ENCODE peak calls at places on chromosome 15, in four cellular contexts. One of them, this sample, is unnamed.
A peak's percentile ranks its signal among the peaks of the same experiment; 100 is the strongest.

GRCh38 chr15:36161781-36162212 is 417.6 kb upstream of the CDIN1 start:
- DNase-seq in Calu3: no peak
- DNase-seq in BE2C: no peak
- DNase-seq in SHP77 treated with DMSO at 0.1 percent for 48 hours: no peak
- DNase-seq in this sample: no peak

GRCh38 chr15:74587924-74588323 is 27.7 kb upstream of the CLK3 start:
- DNase-seq in SHP77 treated with DMSO at 0.1 percent for 48 hours: no peak
- DNase-seq in Calu3: no peak
- DNase-seq in BE2C: no peak
- DNase-seq in this sample: no peak

GRCh38 chr15:73941044-73941443 is 14.8 kb downstream of the LOXL1 start:
- DNase-seq in BE2C: no peak
- DNase-seq in Calu3: no peak
- DNase-seq in SHP77 treated with DMSO at 0.1 percent for 48 hours: no peak
- DNase-seq in this sample: peak; percentile 56

GRCh38 chr15:78396186-78396814 is 41.7 kb upstream of the IREB2 start:
- DNase-seq in BE2C: no peak
- DNase-seq in Calu3: no peak
- DNase-seq in SHP77 treated with DMSO at 0.1 percent for 48 hours: no peak
- DNase-seq in this sample: no peak

GRCh38 chr15:98904466-98905048 is 103.0 kb downstream of the PGPEP1L start:
- DNase-seq in SHP77 treated with DMSO at 0.1 percent for 48 hours: peak; percentile 40
- DNase-seq in Calu3: peak; percentile 55
- DNase-seq in BE2C: peak; percentile 73
- DNase-seq in this sample: peak; percentile 35

GRCh38 chr15:55789066-55789660 is 46.2 kb upstream of the PRTG start:
- DNase-seq in Calu3: peak; percentile 44
- DNase-seq in BE2C: peak; percentile 45
- DNase-seq in SHP77 treated with DMSO at 0.1 percent for 48 hours: no peak
- DNase-seq in this sample: peak; percentile 41

GRCh38 chr15:68598171-68599152 is 19.7 kb downstream of the CORO2B start:
- DNase-seq in Calu3: no peak
- DNase-seq in SHP77 treated with DMSO at 0.1 percent for 48 hours: no peak
- DNase-seq in BE2C: no peak
- DNase-seq in this sample: no peak

GRCh38 chr15:27669641-27670040 is 429.5 kb downstream of the OCA2 start:
- DNase-seq in SHP77 treated with DMSO at 0.1 percent for 48 hours: no peak
- DNase-seq in BE2C: no peak
- DNase-seq in Calu3: no peak
- DNase-seq in this sample: no peak

GRCh38 chr15:83323296-83323711 is 38.8 kb upstream of the BNC1 start:
- DNase-seq in BE2C: no peak
- DNase-seq in Calu3: peak; percentile 68
- DNase-seq in SHP77 treated with DMSO at 0.1 percent for 48 hours: no peak
- DNase-seq in this sample: peak; percentile 37

GRCh38 chr15:66803182-66803729 is 101.2 kb downstream of the SMAD6 start:
- DNase-seq in SHP77 treated with DMSO at 0.1 percent for 48 hours: no peak
- DNase-seq in BE2C: peak; percentile 86
- DNase-seq in Calu3: peak; percentile 96
- DNase-seq in this sample: peak; percentile 95

GRCh38 chr15:56356616-56357015 is 8.6 kb upstream of the TEX9 start:
- DNase-seq in SHP77 treated with DMSO at 0.1 percent for 48 hours: no peak
- DNase-seq in BE2C: no peak
- DNase-seq in Calu3: peak; percentile 18
- DNase-seq in this sample: peak; percentile 45

GRCh38 chr15:63860161-63860954 is 26.6 kb upstream of the HERC1 start:
- DNase-seq in BE2C: no peak
- DNase-seq in Calu3: no peak
- DNase-seq in SHP77 treated with DMSO at 0.1 percent for 48 hours: no peak
- DNase-seq in this sample: no peak

GRCh38 chr15:71011503-71012155 is 103.6 kb upstream of the THSD4 start:
- DNase-seq in BE2C: no peak
- DNase-seq in SHP77 treated with DMSO at 0.1 percent for 48 hours: no peak
- DNase-seq in Calu3: peak; percentile 28
- DNase-seq in this sample: peak; percentile 66

GRCh38 chr15:98395974-98396627 is 252.2 kb upstream of the IGF1R start:
- DNase-seq in Calu3: no peak
- DNase-seq in SHP77 treated with DMSO at 0.1 percent for 48 hours: no peak
- DNase-seq in BE2C: no peak
- DNase-seq in this sample: no peak

GRCh38 chr15:80041497-80042253 is 17.8 kb upstream of the ZFAND6 start:
- DNase-seq in SHP77 treated with DMSO at 0.1 percent for 48 hours: no peak
- DNase-seq in BE2C: no peak
- DNase-seq in Calu3: no peak
- DNase-seq in this sample: no peak

GRCh38 chr15:74322558-74323180 is 44.8 kb downstream of the CYP11A1 start:
- DNase-seq in Calu3: peak; percentile 82
- DNase-seq in SHP77 treated with DMSO at 0.1 percent for 48 hours: peak; percentile 24
- DNase-seq in BE2C: peak; percentile 82
- DNase-seq in this sample: peak; percentile 83

GRCh38 chr15:48936666-48937065 is 27.1 kb downstream of the SHC4 start:
- DNase-seq in Calu3: no peak
- DNase-seq in BE2C: no peak
- DNase-seq in SHP77 treated with DMSO at 0.1 percent for 48 hours: no peak
- DNase-seq in this sample: no peak

GRCh38 chr15:77035999-77036471 is 34.9 kb downstream of the TSPAN3 start:
- DNase-seq in BE2C: no peak
- DNase-seq in Calu3: no peak
- DNase-seq in SHP77 treated with DMSO at 0.1 percent for 48 hours: no peak
- DNase-seq in this sample: no peak

GRCh38 chr15:71691700-71692417 is 118.5 kb upstream of the NR2E3 start:
- DNase-seq in BE2C: no peak
- DNase-seq in Calu3: no peak
- DNase-seq in SHP77 treated with DMSO at 0.1 percent for 48 hours: no peak
- DNase-seq in this sample: peak; percentile 78

GRCh38 chr15:65930134-65930533 is 60.8 kb downstream of the RAB11A start:
- DNase-seq in BE2C: no peak
- DNase-seq in Calu3: no peak
- DNase-seq in SHP77 treated with DMSO at 0.1 percent for 48 hours: no peak
- DNase-seq in this sample: no peak

GRCh38 chr15:64152507-64153387 is 1.2 kb downstream of the SNX22 start:
- DNase-seq in BE2C: peak; percentile 33
- DNase-seq in SHP77 treated with DMSO at 0.1 percent for 48 hours: no peak
- DNase-seq in Calu3: no peak
- DNase-seq in this sample: no peak

GRCh38 chr15:35206060-35206675 is 121.1 kb upstream of the NANOGP8 start:
- DNase-seq in BE2C: no peak
- DNase-seq in SHP77 treated with DMSO at 0.1 percent for 48 hours: no peak
- DNase-seq in Calu3: no peak
- DNase-seq in this sample: peak; percentile 6

GRCh38 chr15:86054338-86054737 is 25.3 kb upstream of the AGBL1 start:
- DNase-seq in BE2C: no peak
- DNase-seq in SHP77 treated with DMSO at 0.1 percent for 48 hours: no peak
- DNase-seq in Calu3: no peak
- DNase-seq in this sample: no peak

GRCh38 chr15:78103406-78104118 is 11.2 kb downstream of the SH2D7 start:
- DNase-seq in SHP77 treated with DMSO at 0.1 percent for 48 hours: no peak
- DNase-seq in BE2C: no peak
- DNase-seq in Calu3: no peak
- DNase-seq in this sample: no peak

GRCh38 chr15:67700023-67700422 is 125.3 kb upstream of the SKOR1 start:
- DNase-seq in Calu3: no peak
- DNase-seq in BE2C: no peak
- DNase-seq in SHP77 treated with DMSO at 0.1 percent for 48 hours: no peak
- DNase-seq in this sample: no peak

GRCh38 chr15:42018306-42019224 is 2.3 kb downstream of the PLA2G4E start:
- DNase-seq in BE2C: peak; percentile 64
- DNase-seq in Calu3: no peak
- DNase-seq in SHP77 treated with DMSO at 0.1 percent for 48 hours: no peak
- DNase-seq in this sample: no peak

GRCh38 chr15:81516461-81516860 is 142.4 kb upstream of the TMC3 start:
- DNase-seq in BE2C: no peak
- DNase-seq in Calu3: no peak
- DNase-seq in SHP77 treated with DMSO at 0.1 percent for 48 hours: no peak
- DNase-seq in this sample: no peak

GRCh38 chr15:84604804-84605203 is 4.0 kb downstream of the ZSCAN2 start:
- DNase-seq in SHP77 treated with DMSO at 0.1 percent for 48 hours: no peak
- DNase-seq in BE2C: no peak
- DNase-seq in Calu3: no peak
- DNase-seq in this sample: no peak

GRCh38 chr15:70327328-70328136 is 229.8 kb upstream of the TLE3 start:
- DNase-seq in SHP77 treated with DMSO at 0.1 percent for 48 hours: no peak
- DNase-seq in Calu3: no peak
- DNase-seq in BE2C: no peak
- DNase-seq in this sample: peak; percentile 40

GRCh38 chr15:56582785-56583184 is 117.8 kb upstream of the MNS1 start:
- DNase-seq in Calu3: no peak
- DNase-seq in SHP77 treated with DMSO at 0.1 percent for 48 hours: no peak
- DNase-seq in BE2C: no peak
- DNase-seq in this sample: no peak

GRCh38 chr15:63232943-63233342 is 43.5 kb downstream of the RAB8B start:
- DNase-seq in BE2C: no peak
- DNase-seq in Calu3: no peak
- DNase-seq in SHP77 treated with DMSO at 0.1 percent for 48 hours: no peak
- DNase-seq in this sample: no peak